ENCODE peak calls at places on chromosomes 7 and 10, in four cellular contexts. Q, T, I and P are unnamed samples.

GRCh38 chr10:7312179-7312857 is 98.5 kb downstream of the SFMBT2 start:
- DNase-seq in T (no peak), Q (no peak), I (no peak), P (no peak)

GRCh38 chr10:116836902-116837513 is 12.3 kb upstream of the ENO4 start:
- DNase-seq in T (no peak), Q (no peak), I (no peak), P (no peak)

GRCh38 chr7:142870575-142871259 is 14.8 kb downstream of the TRPV6 start:
- DNase-seq in Q (no peak), I (no peak), T (no peak), P (no peak)

GRCh38 chr7:131225619-131226101 is 102.0 kb upstream of the MKLN1 start:
- DNase-seq in Q (no peak), I (peak; percentile 27), T (no peak), P (no peak)

GRCh38 chr10:118408145-118408544 is 66.0 kb upstream of the FAM204A start:
- DNase-seq in T (no peak), Q (no peak), I (no peak), P (no peak)

GRCh38 chr7:139741813-139742344 is 35.9 kb downstream of the HIPK2 start:
- DNase-seq in T (no peak), Q (no peak), I (no peak), P (no peak)

GRCh38 chr10:83165164-83165563 is 974.1 kb upstream of the GHITM start:
- DNase-seq in I (no peak), T (no peak), Q (no peak), P (no peak)

GRCh38 chr7:95045236-95045923 is 138.0 kb downstream of the PPP1R9A start:
- DNase-seq in T (no peak), Q (no peak), I (peak; percentile 57), P (no peak)

GRCh38 chr10:129704786-129705525 is 237.9 kb downstream of the MGMT start:
- DNase-seq in Q (no peak), T (no peak), I (no peak), P (no peak)

GRCh38 chr10:45419673-45420020 is 45.6 kb downstream of the ALOX5 start:
- DNase-seq in T (no peak), I (no peak), Q (no peak), P (peak; percentile 8)

GRCh38 chr10:74079028-74079913 is 71.4 kb downstream of the AP3M1 start:
- DNase-seq in Q (no peak), T (no peak), I (no peak), P (no peak)

GRCh38 chr10:13684252-13684791 is 97.6 kb downstream of the PRPF18 start:
- DNase-seq in Q (no peak), T (no peak), I (no peak), P (no peak)

GRCh38 chr10:90288403-90288933 is 569.4 kb downstream of the HTR7 start:
- DNase-seq in T (no peak), Q (peak; percentile 10), I (no peak), P (no peak)

GRCh38 chr7:111113263-111114017 is 22.5 kb downstream of the LRRN3 start:
- DNase-seq in T (no peak), Q (no peak), I (peak; percentile 29), P (no peak)

GRCh38 chr7:48274662-48275061 is 103.4 kb downstream of the ABCA13 start:
- DNase-seq in T (no peak), I (no peak), Q (no peak), P (no peak)

GRCh38 chr7:12735923-12736322 is 48.5 kb downstream of the ARL4A start:
- DNase-seq in I (no peak), T (no peak), Q (no peak), P (no peak)

GRCh38 chr10:119235381-119235780 is 28.0 kb downstream of the GRK5 start:
- DNase-seq in I (no peak), T (no peak), Q (no peak), P (no peak)

GRCh38 chr10:24944512-24945255 is 7.7 kb downstream of the PRTFDC1 start:
- DNase-seq in I (peak; percentile 69), T (no peak), Q (peak; percentile 79), P (no peak)

GRCh38 chr7:155813125-155813524 is 862 bp upstream of the SHH start:
- DNase-seq in Q (no peak), I (no peak), T (no peak), P (no peak)

GRCh38 chr10:72087392-72087968 is 871 bp downstream of the SPOCK2 start:
- DNase-seq in I (no peak), T (no peak), Q (no peak), P (no peak)

GRCh38 chr7:132769280-132769679 is 193.0 kb upstream of the PLXNA4 start:
- DNase-seq in Q (no peak), I (no peak), T (no peak), P (no peak)

GRCh38 chr7:124720195-124720594 is 45.4 kb downstream of the GPR37 start:
- DNase-seq in T (no peak), I (peak; percentile 40), Q (no peak), P (no peak)

GRCh38 chr10:122310311-122311050 is 39.4 kb downstream of the BTBD16 start:
- DNase-seq in Q (no peak), I (peak; percentile 98), T (no peak), P (no peak)

GRCh38 chr7:66905689-66906088 is 15.3 kb upstream of the TMEM248 start:
- DNase-seq in I (no peak), Q (no peak), T (no peak), P (no peak)

GRCh38 chr7:135964254-135964653 is 12.9 kb downstream of the MTPN start:
- DNase-seq in I (no peak), T (no peak), Q (no peak), P (no peak)
- TF ChIP-seq ZNF274 in I (no peak), T (no peak), Q (no peak), P (no peak)

DNA sequence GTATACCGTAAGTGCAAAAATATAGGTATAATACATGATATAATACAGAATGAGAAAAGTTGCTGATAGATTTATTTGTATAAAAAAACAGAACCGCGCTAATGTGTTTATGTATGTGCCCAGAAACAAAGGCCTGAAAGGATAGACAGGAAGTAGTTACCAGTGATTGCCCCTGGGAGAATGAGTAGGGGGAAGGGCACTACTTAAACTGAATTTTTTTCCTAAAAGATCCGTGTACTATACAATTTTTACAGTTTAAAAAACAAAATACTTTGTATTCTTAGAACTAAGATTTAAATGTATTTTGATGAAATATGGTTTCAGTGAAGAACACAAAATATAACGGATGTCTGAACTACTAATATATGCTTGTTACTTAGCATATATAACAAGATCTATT is 2.9 kb downstream of the IPMK start:
- DNase-seq in Q (no peak), I (no peak), T (no peak), P (no peak)
- H3K4me3 ChIP-seq in Q (no peak overlapping the region), I (peak overlapping the region; percentile 74), T (peak overlapping the region; percentile 80), P (no peak overlapping the region)

GRCh38 chr7:47128719-47129118 is 453.2 kb downstream of the TNS3 start:
- DNase-seq in Q (no peak), T (no peak), I (no peak), P (no peak)

DNA sequence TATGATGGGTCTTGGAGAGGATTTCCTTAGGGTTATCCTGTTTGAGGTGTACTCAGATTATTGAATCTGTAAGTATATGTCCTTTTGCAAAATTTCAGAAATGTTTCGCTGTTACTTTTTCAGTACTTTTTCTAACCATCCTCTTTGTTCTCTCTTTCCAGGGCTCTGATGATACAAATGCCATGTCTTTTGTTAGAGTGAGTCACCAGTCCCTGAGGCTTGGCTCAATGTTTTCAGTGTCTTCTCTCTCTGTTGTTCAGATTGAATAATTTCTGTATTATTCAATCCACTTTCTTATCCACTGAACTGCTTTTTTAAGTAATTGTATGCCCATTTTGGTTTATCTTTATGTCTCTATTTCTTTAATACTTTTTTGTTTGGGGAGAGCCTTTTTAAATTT is 449.4 kb downstream of the TNS3 start:
- DNase-seq in Q (no peak), T (no peak), I (no peak), P (no peak)
- TF ChIP-seq ZNF274 in Q (no peak), T (no peak), I (no peak), P (no peak)

DNA sequence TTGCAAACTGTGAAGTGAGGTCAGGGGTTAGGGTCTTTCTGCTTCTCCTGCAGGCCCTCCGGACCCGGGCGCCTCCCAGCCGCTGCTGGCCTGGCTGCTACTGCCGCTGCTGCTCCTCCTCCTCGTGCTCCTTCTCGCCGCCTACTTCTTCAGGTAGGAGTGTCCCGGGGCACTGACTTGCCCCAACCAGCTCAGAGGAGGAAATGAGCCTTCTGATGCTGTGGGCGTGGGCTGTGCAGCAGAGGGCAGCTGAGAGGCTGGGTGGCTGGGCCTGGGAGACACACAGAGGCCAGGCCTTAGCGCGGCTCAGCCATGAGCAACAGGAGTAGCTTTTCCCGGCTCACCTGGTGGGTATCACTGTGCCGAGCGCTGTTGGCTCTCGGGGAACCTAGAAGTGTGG is 78.9 kb downstream of the MKI67 start:
- DNase-seq in T (peak; percentile 63), Q (peak; percentile 88), I (no peak), P (no peak)
- H3K4me3 ChIP-seq in T (peak overlapping the region; percentile 70), Q (peak overlapping the region; percentile 52), I (no peak overlapping the region), P (no peak overlapping the region)

GRCh38 chr10:4033341-4033896 is 248.4 kb upstream of the KLF6 start:
- DNase-seq in Q (no peak), I (no peak), T (peak; percentile 67), P (no peak)
- TF ChIP-seq ZNF274 in Q (no peak), I (no peak), T (no peak), P (no peak)